ENCODE peak calls at places on chromosome 2, in five cellular contexts. D is neural progenitor cell, E is PC-3, Y is lower leg skin, L is sigmoid colon. P is an unnamed sample.

GRCh38 chr2:173962583-173963110 is 2.5 kb downstream of the SP3 start:
- DNase-seq in E (no peak), Y (no peak), D (no peak), L (no peak), P (no peak)

GRCh38 chr2:235812185-235812670 is 318.4 kb downstream of the AGAP1 start:
- DNase-seq in D (peak), E (no peak), L (no peak), Y (no peak), P (no peak)

GRCh38 chr2:98588880-98589425 is 19.4 kb downstream of the COA5 start:
- DNase-seq in E (no peak), D (no peak), Y (no peak), L (no peak), P (no peak)

GRCh38 chr2:97747716-97748115 is 34.3 kb downstream of the ZAP70 start:
- DNase-seq in D (no peak), E (no peak), Y (no peak), L (no peak), P (no peak)

GRCh38 chr2:181805228-181806038 is 86.1 kb upstream of the ITPRID2 start:
- DNase-seq in E (no peak), Y (no peak), D (no peak), L (no peak), P (peak)

GRCh38 chr2:181368036-181368435 is 89.2 kb upstream of the ITGA4 start:
- DNase-seq in Y (no peak), L (no peak), E (peak), D (no peak), P (no peak)

GRCh38 chr2:96144481-96145027 is 686 bp downstream of the DUSP2 start:
- DNase-seq in D (no peak), Y (no peak), E (peak), L (peak), P (no peak)

GRCh38 chr2:101463885-101464653 is 10.8 kb downstream of the RFX8 start:
- DNase-seq in E (peak), L (no peak), D (no peak), Y (no peak), P (peak)

GRCh38 chr2:160315337-160315736 is 115.3 kb upstream of the ITGB6 start:
- DNase-seq in D (no peak), Y (no peak), L (no peak), E (no peak), P (peak)

GRCh38 chr2:208042041-208042440 is 16.7 kb upstream of the PLEKHM3 start:
- DNase-seq in D (no peak), L (no peak), Y (no peak), E (no peak), P (peak)

GRCh38 chr2:550860-551259 is 126.3 kb downstream of the TMEM18 start:
- DNase-seq in E (no peak), L (no peak), D (no peak), Y (no peak), P (no peak)

GRCh38 chr2:111121028-111121872 is 536 bp downstream of the BCL2L11 start:
- DNase-seq in E (peak), L (peak), D (peak), Y (peak), P (peak)

GRCh38 chr2:26569216-26570082 is 71.7 kb downstream of the CIB4 start:
- DNase-seq in D (no peak), E (no peak), Y (peak), L (peak), P (no peak)

GRCh38 chr2:137007905-137008399 is 242.6 kb downstream of the THSD7B start:
- DNase-seq in E (no peak), L (no peak), D (no peak), Y (no peak), P (no peak)

GRCh38 chr2:169426069-169426663 is 53.1 kb upstream of the BBS5 start:
- DNase-seq in L (no peak), Y (no peak), E (no peak), D (no peak), P (no peak)

GRCh38 chr2:112915300-112916144 is 4.6 kb downstream of the IL37 start:
- DNase-seq in Y (no peak), D (no peak), L (no peak), E (peak), P (no peak)

GRCh38 chr2:43482974-43483373 is 112.9 kb downstream of the THADA start:
- DNase-seq in D (no peak), E (peak), Y (no peak), L (peak), P (peak)

GRCh38 chr2:180187611-180188010 is 180.5 kb upstream of the CWC22 start:
- DNase-seq in L (no peak), D (no peak), Y (no peak), E (no peak), P (no peak)

GRCh38 chr2:239318091-239318725 is 82.6 kb downstream of the HDAC4 start:
- DNase-seq in Y (peak), L (peak), E (no peak), D (no peak), P (no peak)

GRCh38 chr2:127508025-127508620 is 18.2 kb downstream of the IWS1 start:
- DNase-seq in L (no peak), Y (no peak), E (no peak), D (no peak), P (peak)

GRCh38 chr2:88329815-88330603 is 122.5 kb downstream of the FOXI3 start:
- DNase-seq in D (peak), E (peak), L (no peak), Y (peak), P (no peak)

GRCh38 chr2:190800528-190800927 is 80.1 kb upstream of the GLS start:
- DNase-seq in D (no peak), L (no peak), E (no peak), Y (no peak), P (no peak)

GRCh38 chr2:16722677-16723076 is 57.0 kb upstream of the CYRIA start:
- DNase-seq in Y (no peak), E (no peak), L (no peak), D (peak), P (no peak)

GRCh38 chr2:160375802-160376469 is 117.7 kb downstream of the RBMS1 start:
- DNase-seq in Y (no peak), E (peak), L (no peak), D (no peak), P (peak)

GRCh38 chr2:48328972-48329723 is 200.8 kb upstream of the STON1 start:
- DNase-seq in D (peak), Y (no peak), E (no peak), L (no peak), P (no peak)

GRCh38 chr2:14194233-14194632 is 438.3 kb upstream of the LRATD1 start:
- DNase-seq in Y (no peak), E (peak), D (no peak), L (no peak), P (no peak)

GRCh38 chr2:14197293-14197692 is 435.2 kb upstream of the LRATD1 start:
- DNase-seq in E (no peak), Y (no peak), L (no peak), D (no peak), P (no peak)

DNA sequence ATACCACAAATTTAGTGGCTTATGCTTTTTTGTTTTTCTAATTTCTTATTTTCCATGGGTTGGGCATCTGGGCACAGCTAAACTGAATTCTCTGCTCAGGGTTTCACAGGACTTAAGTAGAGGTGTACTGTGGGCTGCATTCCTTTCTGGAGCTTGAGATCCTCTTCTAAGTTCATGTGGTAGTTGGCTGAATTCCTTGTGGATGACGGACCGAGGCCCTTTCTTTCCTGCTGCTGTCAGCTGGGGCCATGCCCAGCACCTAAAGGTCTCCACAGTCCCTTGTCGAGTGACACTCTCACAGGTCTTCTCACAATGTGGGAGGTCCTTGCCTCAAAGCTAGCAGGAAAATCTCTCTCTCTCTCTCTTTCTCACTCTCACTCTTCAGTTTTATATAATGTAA is 433.5 kb upstream of the LRATD1 start:
- DNase-seq in E (peak), D (no peak), L (no peak), Y (no peak), P (peak)
- TF ChIP-seq CTCF in E (no peak), D (no peak), L (no peak), Y (no peak), P (no peak)

GRCh38 chr2:14632133-14632936 is at the start of gene LRATD1:
- DNase-seq in E (peak), Y (peak), D (peak), L (peak), P (peak)

GRCh38 chr2:14634223-14634884 is 1.8 kb downstream of the LRATD1 start:
- DNase-seq in L (peak), D (peak), E (peak), Y (peak), P (peak)

GRCh38 chr2:14633031-14633430 is 514 bp downstream of the LRATD1 start:
- DNase-seq in L (no peak), Y (no peak), E (peak), D (peak), P (no peak)

GRCh38 chr2:14633451-14634211 is 1.1 kb downstream of the LRATD1 start:
- DNase-seq in D (peak), L (peak), E (peak), Y (peak), P (no peak)

DNA sequence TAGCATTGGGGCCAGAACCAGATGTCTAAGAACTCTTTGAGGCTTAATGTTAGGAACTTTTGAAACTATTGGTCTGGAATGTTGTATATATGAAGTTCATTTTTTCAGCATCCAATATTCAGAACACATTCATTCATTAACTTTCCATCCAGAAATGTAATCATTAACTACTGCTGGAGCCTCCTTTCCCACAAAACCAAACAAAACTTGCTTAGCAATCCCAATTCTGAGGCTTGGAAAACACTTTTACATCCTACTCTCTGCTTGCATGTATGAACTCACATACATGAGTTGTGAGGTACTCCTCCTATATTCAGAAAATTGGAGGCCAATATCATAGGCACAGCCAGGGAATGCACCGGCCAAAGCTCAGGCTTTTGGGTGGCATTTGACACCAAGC is 841 bp upstream of the LRATD1 start:
- DNase-seq in D (no peak), E (no peak), L (no peak), Y (no peak), P (no peak)
- H3K4me3 ChIP-seq in D (peak), E (peak), L (peak), Y (no peak), P (no peak)

GRCh38 chr2:25201794-25202193 is 33.4 kb upstream of the POMC start:
- DNase-seq in D (no peak), L (no peak), E (no peak), Y (no peak), P (no peak)

GRCh38 chr2:25198209-25198525 is 29.8 kb upstream of the POMC start:
- DNase-seq in D (no peak), L (no peak), Y (no peak), E (no peak), P (no peak)

GRCh38 chr2:25202290-25202689 is 33.9 kb upstream of the POMC start:
- DNase-seq in E (no peak), L (no peak), Y (no peak), D (no peak), P (no peak)

GRCh38 chr2:25204190-25204838 is 35.9 kb upstream of the POMC start:
- DNase-seq in Y (no peak), L (no peak), D (no peak), E (no peak), P (no peak)

DNA sequence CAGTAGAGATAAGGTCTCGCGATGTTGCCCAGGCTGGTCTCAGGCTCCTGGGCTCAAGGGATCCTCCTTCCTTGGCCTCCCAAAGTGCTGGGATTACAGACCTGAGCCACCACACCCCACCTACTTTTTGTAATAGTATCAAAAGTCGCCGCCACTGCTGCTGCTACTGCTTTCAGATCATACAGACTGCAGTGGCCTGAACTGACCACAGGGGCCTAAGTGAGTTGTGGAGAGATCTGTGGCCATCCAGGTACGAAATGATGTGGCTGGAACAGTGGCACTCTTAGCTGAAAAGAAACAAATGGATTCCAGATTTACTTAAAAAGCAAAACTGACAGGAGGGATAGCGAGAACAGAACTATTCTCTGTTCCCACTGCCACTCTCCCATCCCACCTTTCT is 32.9 kb upstream of the POMC start:
- DNase-seq in Y (no peak), L (no peak), E (peak), D (peak), P (no peak)
- TF ChIP-seq CTCF in Y (no peak), L (no peak), E (peak), D (peak), P (peak)

DNA sequence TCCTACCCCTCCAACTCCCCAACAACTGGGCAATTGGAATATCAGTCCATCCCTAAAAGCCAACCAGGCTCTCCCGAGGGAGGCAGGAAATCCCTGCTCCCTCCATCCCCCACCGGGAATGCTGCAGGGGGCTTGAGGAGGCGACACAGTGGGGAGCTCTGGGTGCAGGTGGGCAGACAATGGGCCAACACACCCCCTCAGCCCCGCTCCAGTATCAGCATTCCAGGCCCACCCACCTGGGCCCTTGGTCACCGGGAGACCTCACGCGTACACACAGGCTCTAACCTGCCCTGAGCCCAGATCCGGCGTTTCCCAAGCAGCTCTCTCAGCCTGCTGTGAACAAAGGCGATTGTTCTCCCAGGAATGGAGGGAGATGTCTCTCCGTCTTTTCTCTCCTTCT is 37.6 kb upstream of the FZD7 start:
- DNase-seq in D (peak), E (no peak), Y (peak), L (no peak), P (no peak)
- H3K4me3 ChIP-seq in D (peak), E (no peak), Y (no peak), L (no peak), P (no peak)

GRCh38 chr2:105287692-105288091 is 41.8 kb downstream of the TGFBRAP1 start:
- DNase-seq in L (no peak), E (peak), Y (peak), D (peak), P (peak)
- TF ChIP-seq CTCF in L (no peak), E (peak), Y (no peak), D (peak), P (peak)

DNA sequence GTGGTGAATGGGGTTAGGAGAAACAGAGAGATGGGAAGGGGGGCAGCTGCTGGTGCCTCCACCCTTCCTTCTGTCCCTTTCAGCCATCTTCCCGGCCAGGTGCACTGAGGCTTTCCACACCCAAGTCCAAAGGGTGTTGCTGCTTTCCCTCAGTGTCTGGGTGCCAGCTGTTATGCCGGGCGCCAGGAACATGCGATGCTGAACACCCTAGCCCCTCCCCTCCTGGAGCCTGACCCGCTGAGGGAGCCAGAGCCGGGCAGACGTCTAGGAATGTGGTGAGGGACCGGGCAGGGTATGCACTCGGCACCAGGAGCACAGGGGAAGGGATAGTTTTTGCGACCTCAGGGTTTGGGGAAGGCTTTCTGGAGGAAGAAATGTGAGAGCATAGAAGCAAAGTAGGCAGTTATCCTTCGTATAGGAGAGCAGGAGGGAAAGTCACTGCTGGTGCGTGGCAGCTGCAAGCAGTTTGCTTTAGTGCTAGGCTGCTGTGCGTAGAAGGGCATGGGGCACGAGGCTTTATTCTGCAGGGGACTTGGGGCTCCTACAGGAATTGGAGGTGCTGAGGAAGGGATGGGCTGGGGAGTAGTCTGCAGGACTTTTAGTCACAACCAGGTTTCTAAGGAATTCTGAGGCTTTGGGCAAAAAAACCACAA is 147.7 kb downstream of the TSN start:
- DNase-seq in E (no peak), D (no peak), Y (peak), L (no peak), P (no peak)
- H3K4me3 ChIP-seq in E (no peak), D (no peak), Y (no peak), L (no peak), P (peak)

GRCh38 chr2:219176818-219177593 is at the start of gene CNPPD1:
- DNase-seq in Y (peak), L (peak), E (peak), D (peak), P (peak)

GRCh38 chr2:219178377-219179175 is 501 bp downstream of the RETREG2 start:
- DNase-seq in D (peak), Y (peak), L (peak), E (peak), P (peak)

GRCh38 chr2:219179601-219180465 is 1.8 kb downstream of the RETREG2 start:
- DNase-seq in E (no peak), Y (peak), D (no peak), L (peak), P (no peak)

GRCh38 chr2:219175928-219176817 is 552 bp downstream of the CNPPD1 start:
- DNase-seq in L (peak), E (peak), D (peak), Y (peak), P (peak)

DNA sequence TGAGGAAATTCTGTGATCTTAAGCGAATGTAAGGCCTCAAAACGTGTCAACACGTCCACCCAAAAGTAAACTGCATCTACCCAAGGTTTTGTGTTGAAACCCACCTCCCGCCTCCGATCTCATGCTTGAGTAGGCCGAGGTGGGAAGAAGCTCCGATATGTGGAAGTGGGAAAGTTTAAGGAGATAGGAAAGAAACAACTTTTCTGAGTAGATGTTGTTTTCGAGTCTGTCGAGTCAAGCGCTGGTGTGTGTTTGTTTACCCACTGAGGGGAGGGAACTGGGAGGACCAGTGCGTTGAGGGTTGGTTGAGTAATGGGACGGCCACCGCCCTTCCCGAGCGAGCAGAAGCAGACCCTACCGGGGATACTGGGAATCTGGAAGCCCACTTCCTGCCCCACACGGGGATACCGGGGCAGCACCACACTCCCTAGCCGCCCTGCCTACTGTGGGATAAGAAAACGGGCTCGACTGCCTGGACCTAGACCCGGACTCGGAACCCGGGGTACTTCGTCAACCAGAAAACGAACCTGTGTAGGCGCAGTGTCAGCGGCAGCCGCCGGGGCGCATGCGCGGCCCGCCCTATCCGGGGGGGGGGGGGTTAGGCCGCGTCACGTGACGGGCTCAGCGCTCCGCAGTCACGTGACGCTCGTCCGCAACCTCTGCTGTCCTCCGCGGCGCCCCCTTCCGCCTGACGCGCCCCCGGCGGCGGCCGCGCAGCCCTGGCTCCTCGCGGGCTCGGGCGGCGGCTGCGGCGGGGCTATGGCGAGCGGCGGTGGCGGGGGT is at the start of gene RETREG2:
- DNase-seq in Y (peak), E (peak), L (peak), D (peak), P (peak)
- TF ChIP-seq CTCF in Y (no peak), E (no peak), L (no peak), D (peak), P (no peak)

DNA sequence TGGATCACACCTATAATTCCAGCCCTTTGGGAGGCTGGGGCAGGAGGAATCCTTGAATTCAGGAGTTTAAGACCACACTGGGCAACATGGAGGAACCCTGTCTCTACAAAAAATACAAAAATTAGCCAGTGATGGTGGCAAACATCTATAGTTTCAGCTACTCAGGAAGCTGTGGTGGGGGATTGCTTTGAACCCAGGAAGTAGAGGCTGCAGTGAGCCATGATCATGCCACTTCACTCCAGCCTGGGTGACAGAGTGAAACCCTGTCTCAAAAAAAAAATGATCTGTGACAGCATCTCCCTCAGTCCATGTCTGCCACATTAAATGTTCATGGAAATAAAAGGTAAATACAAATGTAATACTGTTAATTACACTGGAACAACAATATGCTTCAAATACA is 121.4 kb upstream of the COL5A2 start:
- DNase-seq in Y (no peak), D (no peak), E (no peak), L (no peak), P (no peak)
- H3K4me3 ChIP-seq in Y (no peak), D (no peak), E (no peak), L (no peak), P (no peak)